ENCODE peak calls at places on chromosome 2, in five cellular contexts. L is OCI-LY7; R is effector memory CD4-positive, alpha-beta T cell; S is fibroblast of lung; H is adrenal gland. I is an unnamed sample.

GRCh38 chr2:172324198-172324597 is 103.2 kb upstream of the ITGA6 start:
- DNase-seq in R (no peak), S (no peak), L (no peak), H (no peak), I (no peak)

GRCh38 chr2:233338046-233338445 is 16.2 kb upstream of the DGKD start:
- DNase-seq in S (no peak), R (no peak), L (no peak), H (no peak), I (no peak)

GRCh38 chr2:61769093-61769675 is 84.7 kb downstream of the FAM161A start:
- DNase-seq in R (no peak), H (no peak), S (no peak), L (no peak), I (no peak)

GRCh38 chr2:216081012-216081411 is 597 bp downstream of the PECR start:
- DNase-seq in R (no peak), L (no peak), S (no peak), H (no peak), I (no peak)

GRCh38 chr2:85956647-85957039 is 67.9 kb upstream of the ST3GAL5 start:
- DNase-seq in H (no peak), S (no peak), L (no peak), R (no peak), I (no peak)

GRCh38 chr2:121907905-121908304 is 152.5 kb downstream of the TSN start:
- DNase-seq in S (no peak), H (no peak), R (no peak), L (no peak), I (no peak)

GRCh38 chr2:99153921-99154604 is 679 bp downstream of the TSGA10 start:
- DNase-seq in L (no peak), H (no peak), R (no peak), S (no peak), I (no peak)

GRCh38 chr2:136117909-136118818 is at the start of gene CXCR4:
- DNase-seq in L (peak; percentile 89), R (peak; percentile 86), S (peak; percentile 28), H (peak; percentile 76), I (peak; percentile 90)

GRCh38 chr2:217749009-217749408 is 253.8 kb downstream of the TNS1 start:
- DNase-seq in H (no peak), R (no peak), L (no peak), S (no peak), I (no peak)

GRCh38 chr2:86000131-86000937 is 105.4 kb downstream of the POLR1A start:
- DNase-seq in L (no peak), R (no peak), S (no peak), H (no peak), I (peak; percentile 41)

GRCh38 chr2:46749042-46749461 is 166.6 kb downstream of the MCFD2 start:
- DNase-seq in S (peak; percentile 80), R (no peak), H (no peak), L (no peak), I (no peak)

GRCh38 chr2:20015482-20016083 is 3.1 kb upstream of the MATN3 start:
- DNase-seq in H (no peak), S (peak; percentile 76), L (peak; percentile 57), R (no peak), I (no peak)

GRCh38 chr2:241695676-241696075 is 6.2 kb upstream of the ING5 start:
- DNase-seq in L (no peak), H (no peak), S (no peak), R (no peak), I (no peak)

DNA sequence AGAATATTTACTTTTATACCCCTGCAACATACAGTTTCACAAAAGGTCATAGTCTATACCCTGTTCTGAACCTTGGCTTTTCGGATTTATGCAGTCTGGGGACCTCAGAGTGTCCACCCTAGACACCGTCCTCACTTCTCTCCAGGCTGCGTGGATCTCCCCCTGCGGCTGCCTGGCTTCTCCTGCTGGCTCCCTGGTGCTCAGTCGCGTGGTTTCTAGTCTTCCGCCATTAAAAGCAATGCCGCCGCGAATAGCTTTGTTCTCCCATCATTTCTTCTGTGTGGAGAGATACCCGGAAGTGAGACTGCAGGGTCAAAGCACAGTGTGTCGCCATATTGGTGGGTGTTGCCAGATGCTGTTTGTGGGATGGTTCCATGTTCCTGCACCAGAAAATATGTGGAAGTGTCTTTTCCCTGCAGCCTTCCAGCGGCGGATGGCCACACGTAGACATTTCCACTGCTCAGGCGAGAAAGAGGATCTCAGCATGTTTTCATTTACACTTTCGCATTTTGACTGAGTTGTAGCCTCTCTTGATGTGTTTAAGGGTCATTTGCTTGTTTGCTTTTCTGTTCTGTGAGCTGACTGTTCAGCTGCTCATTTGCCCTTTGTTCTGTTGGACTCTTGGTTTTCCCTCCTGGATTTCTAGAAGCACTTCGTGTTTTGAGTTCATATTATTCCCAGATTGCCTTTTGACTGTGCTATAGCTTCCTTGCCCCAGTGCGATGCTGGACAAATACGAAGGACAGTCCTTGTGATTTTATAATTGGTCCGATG is 22.9 kb upstream of the ASB1 start:
- DNase-seq in S (no peak), L (no peak), H (no peak), R (no peak), I (no peak)
- H3K4me3 ChIP-seq in S (no peak overlapping the region), L (no peak overlapping the region), H (no peak overlapping the region), R (no peak overlapping the region), I (no peak overlapping the region)

GRCh38 chr2:160493227-160494028 is at the start of gene RBMS1:
- DNase-seq in S (peak; percentile 66), H (peak; percentile 50), L (no peak), R (peak; percentile 33), I (peak; percentile 88)
- H3K27ac ChIP-seq in S (peak within 1 kb of the TSS; percentile 97), H (peak within 1 kb of the TSS; percentile 85), L (no peak within 1 kb of the TSS), R (peak within 1 kb of the TSS; percentile 86), I (peak within 1 kb of the TSS; percentile 99)

GRCh38 chr2:213241817-213242216 is 42.4 kb upstream of the SPAG16 start:
- DNase-seq in L (no peak), R (no peak), H (no peak), S (no peak), I (no peak)

GRCh38 chr2:213246665-213247281 is 37.5 kb upstream of the SPAG16 start:
- DNase-seq in L (peak; percentile 79), S (peak; percentile 73), H (peak; percentile 15), R (no peak), I (no peak)

GRCh38 chr2:213242653-213243052 is 41.6 kb upstream of the SPAG16 start:
- DNase-seq in L (no peak), S (no peak), R (no peak), H (no peak), I (no peak)

GRCh38 chr2:213247566-213247965 is 36.7 kb upstream of the SPAG16 start:
- DNase-seq in L (no peak), S (no peak), R (no peak), H (no peak), I (no peak)

DNA sequence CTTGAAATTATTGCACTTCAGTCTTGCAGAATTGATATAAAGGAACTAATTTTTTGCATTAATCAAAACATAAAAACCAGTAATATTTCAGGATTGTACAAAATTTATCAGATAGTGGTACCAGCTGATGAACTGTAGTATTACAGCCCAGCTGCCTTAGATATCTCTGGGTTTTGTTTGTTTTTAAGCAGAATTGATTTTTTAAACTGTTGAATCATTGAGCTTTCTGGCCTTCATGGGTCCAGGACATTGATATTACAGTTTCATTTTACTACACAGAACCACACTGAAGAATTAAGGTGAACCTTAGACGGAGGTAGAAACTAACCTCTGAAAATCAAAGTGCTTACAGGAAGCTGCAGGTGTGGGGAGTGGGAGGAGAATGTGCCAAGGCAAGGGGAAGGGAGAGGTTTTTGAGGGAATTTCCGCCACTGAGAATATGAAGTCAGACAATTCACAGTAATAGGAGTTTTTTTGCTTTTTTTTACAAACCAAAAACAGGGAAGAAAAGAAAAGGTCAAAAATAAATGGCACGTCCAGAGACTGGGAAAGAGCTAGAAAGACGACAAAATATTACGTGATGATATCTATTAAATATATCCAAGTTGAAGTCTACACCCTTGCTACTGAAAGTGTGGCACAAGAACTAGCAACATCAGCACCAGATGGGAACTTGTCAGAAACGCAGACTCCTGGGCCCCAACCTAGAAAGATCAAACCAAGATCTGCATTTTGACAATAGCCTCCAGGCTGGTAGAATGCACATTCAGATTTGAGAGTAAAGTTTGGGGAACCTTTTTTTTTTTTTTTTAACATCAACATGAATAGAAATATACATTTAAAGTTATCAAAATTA is 40.8 kb upstream of the SPAG16 start:
- DNase-seq in L (peak; percentile 58), S (no peak), H (no peak), R (no peak), I (no peak)
- H3K4me3 ChIP-seq in L (peak overlapping the region; percentile 46), S (no peak overlapping the region), H (no peak overlapping the region), R (no peak overlapping the region), I (no peak overlapping the region)

GRCh38 chr2:235087812-235088607 is 136.2 kb downstream of the SH3BP4 start:
- DNase-seq in S (peak; percentile 51), L (no peak), R (no peak), H (no peak), I (peak; percentile 90)
- H3K27ac ChIP-seq in S (no peak overlapping the region), L (no peak overlapping the region), R (no peak overlapping the region), H (no peak overlapping the region), I (no peak overlapping the region)